ENCODE peak calls at places on chromosomes 7 and 10, in five cellular contexts. One of them, this sample, is unnamed.

GRCh38 chr7:115707684-115708341 is 322.8 kb downstream of the TFEC start:
- DNase-seq in GM04503: no peak
- DNase-seq in astrocyte of the spinal cord: no peak
- DNase-seq in Jurkat, Clone E6-1: no peak
- DNase-seq in skeletal muscle cell: no peak
- DNase-seq in this sample: no peak

GRCh38 chr7:111098011-111098925 is 7.3 kb downstream of the LRRN3 start:
- DNase-seq in GM04503: no peak
- DNase-seq in astrocyte of the spinal cord: peak
- DNase-seq in Jurkat, Clone E6-1: no peak
- DNase-seq in skeletal muscle cell: no peak
- DNase-seq in this sample: peak

GRCh38 chr10:34786464-34786863 is 28.6 kb downstream of the PARD3 start:
- DNase-seq in GM04503: peak
- DNase-seq in astrocyte of the spinal cord: no peak
- DNase-seq in Jurkat, Clone E6-1: no peak
- DNase-seq in skeletal muscle cell: no peak
- DNase-seq in this sample: no peak

GRCh38 chr10:112562803-112563663 is 116.0 kb downstream of the VTI1A start:
- DNase-seq in GM04503: no peak
- DNase-seq in astrocyte of the spinal cord: no peak
- DNase-seq in Jurkat, Clone E6-1: no peak
- DNase-seq in skeletal muscle cell: no peak
- DNase-seq in this sample: peak

GRCh38 chr7:68063171-68063570 is 1066.5 kb downstream of the TYW1 start:
- DNase-seq in GM04503: no peak
- DNase-seq in astrocyte of the spinal cord: no peak
- DNase-seq in Jurkat, Clone E6-1: no peak
- DNase-seq in skeletal muscle cell: no peak
- DNase-seq in this sample: no peak

GRCh38 chr10:32887481-32887880 is 70.5 kb downstream of the ITGB1 start:
- DNase-seq in GM04503: no peak
- DNase-seq in astrocyte of the spinal cord: no peak
- DNase-seq in Jurkat, Clone E6-1: no peak
- DNase-seq in skeletal muscle cell: no peak
- DNase-seq in this sample: no peak

GRCh38 chr10:118035358-118036031 is 11.2 kb downstream of the RAB11FIP2 start:
- DNase-seq in GM04503: no peak
- DNase-seq in astrocyte of the spinal cord: peak
- DNase-seq in Jurkat, Clone E6-1: peak
- DNase-seq in skeletal muscle cell: no peak
- DNase-seq in this sample: no peak

GRCh38 chr10:94264085-94264484 is 98.7 kb downstream of the NOC3L start:
- DNase-seq in GM04503: no peak
- DNase-seq in astrocyte of the spinal cord: no peak
- DNase-seq in Jurkat, Clone E6-1: no peak
- DNase-seq in skeletal muscle cell: no peak
- DNase-seq in this sample: peak

GRCh38 chr7:19696926-19697325 is 11.9 kb downstream of the POLR1F start:
- DNase-seq in GM04503: no peak
- DNase-seq in astrocyte of the spinal cord: no peak
- DNase-seq in Jurkat, Clone E6-1: no peak
- DNase-seq in skeletal muscle cell: no peak
- DNase-seq in this sample: no peak

GRCh38 chr10:102673961-102674511 is 29.8 kb downstream of the TRIM8 start:
- DNase-seq in GM04503: no peak
- DNase-seq in astrocyte of the spinal cord: peak
- DNase-seq in Jurkat, Clone E6-1: peak
- DNase-seq in skeletal muscle cell: peak
- DNase-seq in this sample: peak

GRCh38 chr10:104317195-104318095 is 20.8 kb downstream of the ITPRIP start:
- DNase-seq in GM04503: peak
- DNase-seq in astrocyte of the spinal cord: no peak
- DNase-seq in Jurkat, Clone E6-1: no peak
- DNase-seq in skeletal muscle cell: peak
- DNase-seq in this sample: no peak

GRCh38 chr10:131697461-131698128 is 203.2 kb upstream of the PPP2R2D start:
- DNase-seq in GM04503: no peak
- DNase-seq in astrocyte of the spinal cord: no peak
- DNase-seq in Jurkat, Clone E6-1: no peak
- DNase-seq in skeletal muscle cell: no peak
- DNase-seq in this sample: no peak

GRCh38 chr7:2824678-2825461 is 19.2 kb downstream of the GNA12 start:
- DNase-seq in GM04503: no peak
- DNase-seq in astrocyte of the spinal cord: no peak
- DNase-seq in Jurkat, Clone E6-1: no peak
- DNase-seq in skeletal muscle cell: no peak
- DNase-seq in this sample: no peak

GRCh38 chr7:69656077-69656476 is 57.8 kb downstream of the AUTS2 start:
- DNase-seq in GM04503: no peak
- DNase-seq in astrocyte of the spinal cord: no peak
- DNase-seq in Jurkat, Clone E6-1: no peak
- DNase-seq in skeletal muscle cell: no peak
- DNase-seq in this sample: no peak

GRCh38 chr10:60098676-60099601 is 192.6 kb upstream of the CCDC6 start:
- DNase-seq in GM04503: no peak
- DNase-seq in astrocyte of the spinal cord: no peak
- DNase-seq in Jurkat, Clone E6-1: peak
- DNase-seq in skeletal muscle cell: no peak
- DNase-seq in this sample: peak

This sample was measured in HepG2.